ENCODE peak calls at places on chromosomes 12 and 14, in nine cellular contexts. One of them, this sample, is unnamed.

GRCh38 chr14:68790656-68791077 is 2.2 kb downstream of the ZFP36L1 start:
- DNase-seq in lower lobe of right lung: no peak
- DNase-seq in T-helper 2 cell: peak; percentile 60
- DNase-seq in activated T-cell treated with anti-CD3 and anti-CD28 coated beads, Interleukin-2, amount 50 U/mL, for 48 hours: peak; percentile 87
- DNase-seq in tibial artery: peak; percentile 64
- DNase-seq in retinal pigment epithelial cell: no peak
- DNase-seq in activated CD8-positive, alpha-beta T cell treated with anti-CD3 and anti-CD28 coated beads, Interleukin-2, amount 10 ng/mL, durations not matched to agents 7 days and 5 days: peak; percentile 68
- DNase-seq in ELR: no peak
- DNase-seq in psoas muscle: no peak
- DNase-seq in this sample: no peak

GRCh38 chr12:76303365-76303764 is 44.9 kb downstream of the BBS10 start:
- DNase-seq in lower lobe of right lung: no peak
- DNase-seq in T-helper 2 cell: no peak
- DNase-seq in activated T-cell treated with anti-CD3 and anti-CD28 coated beads, Interleukin-2, amount 50 U/mL, for 48 hours: no peak
- DNase-seq in tibial artery: no peak
- DNase-seq in retinal pigment epithelial cell: no peak
- DNase-seq in activated CD8-positive, alpha-beta T cell treated with anti-CD3 and anti-CD28 coated beads, Interleukin-2, amount 10 ng/mL, durations not matched to agents 7 days and 5 days: no peak
- DNase-seq in ELR: peak; percentile 29
- DNase-seq in psoas muscle: no peak
- DNase-seq in this sample: no peak

GRCh38 chr12:102216086-102216691 is 18.6 kb upstream of the PMCH start:
- DNase-seq in lower lobe of right lung: no peak
- DNase-seq in T-helper 2 cell: no peak
- DNase-seq in activated T-cell treated with anti-CD3 and anti-CD28 coated beads, Interleukin-2, amount 50 U/mL, for 48 hours: no peak
- DNase-seq in tibial artery: no peak
- DNase-seq in retinal pigment epithelial cell: no peak
- DNase-seq in activated CD8-positive, alpha-beta T cell treated with anti-CD3 and anti-CD28 coated beads, Interleukin-2, amount 10 ng/mL, durations not matched to agents 7 days and 5 days: no peak
- DNase-seq in ELR: peak; percentile 86
- DNase-seq in psoas muscle: no peak
- DNase-seq in this sample: no peak

GRCh38 chr12:2783936-2784600 is 10.7 kb upstream of the FKBP4 start:
- DNase-seq in lower lobe of right lung: peak; percentile 81
- DNase-seq in T-helper 2 cell: peak; percentile 24
- DNase-seq in activated T-cell treated with anti-CD3 and anti-CD28 coated beads, Interleukin-2, amount 50 U/mL, for 48 hours: peak; percentile 71
- DNase-seq in tibial artery: no peak
- DNase-seq in retinal pigment epithelial cell: no peak
- DNase-seq in activated CD8-positive, alpha-beta T cell treated with anti-CD3 and anti-CD28 coated beads, Interleukin-2, amount 10 ng/mL, durations not matched to agents 7 days and 5 days: peak; percentile 56
- DNase-seq in ELR: peak; percentile 58
- DNase-seq in psoas muscle: peak; percentile 56
- DNase-seq in this sample: peak; percentile 78

GRCh38 chr14:96805906-96806305 is 8.7 kb downstream of the VRK1 start:
- DNase-seq in lower lobe of right lung: no peak
- DNase-seq in T-helper 2 cell: no peak
- DNase-seq in activated T-cell treated with anti-CD3 and anti-CD28 coated beads, Interleukin-2, amount 50 U/mL, for 48 hours: no peak
- DNase-seq in tibial artery: no peak
- DNase-seq in retinal pigment epithelial cell: no peak
- DNase-seq in activated CD8-positive, alpha-beta T cell treated with anti-CD3 and anti-CD28 coated beads, Interleukin-2, amount 10 ng/mL, durations not matched to agents 7 days and 5 days: no peak
- DNase-seq in ELR: no peak
- DNase-seq in psoas muscle: no peak
- DNase-seq in this sample: peak; percentile 78

GRCh38 chr12:24631691-24632090 is 317.2 kb downstream of the BCAT1 start:
- DNase-seq in lower lobe of right lung: no peak
- DNase-seq in T-helper 2 cell: no peak
- DNase-seq in activated T-cell treated with anti-CD3 and anti-CD28 coated beads, Interleukin-2, amount 50 U/mL, for 48 hours: no peak
- DNase-seq in tibial artery: no peak
- DNase-seq in retinal pigment epithelial cell: no peak
- DNase-seq in activated CD8-positive, alpha-beta T cell treated with anti-CD3 and anti-CD28 coated beads, Interleukin-2, amount 10 ng/mL, durations not matched to agents 7 days and 5 days: no peak
- DNase-seq in ELR: no peak
- DNase-seq in psoas muscle: no peak
- DNase-seq in this sample: no peak

GRCh38 chr12:101045486-101046474 is 164.3 kb downstream of the SLC5A8 start:
- DNase-seq in lower lobe of right lung: no peak
- DNase-seq in T-helper 2 cell: no peak
- DNase-seq in activated T-cell treated with anti-CD3 and anti-CD28 coated beads, Interleukin-2, amount 50 U/mL, for 48 hours: no peak
- DNase-seq in tibial artery: no peak
- DNase-seq in retinal pigment epithelial cell: no peak
- DNase-seq in activated CD8-positive, alpha-beta T cell treated with anti-CD3 and anti-CD28 coated beads, Interleukin-2, amount 10 ng/mL, durations not matched to agents 7 days and 5 days: no peak
- DNase-seq in ELR: no peak
- DNase-seq in psoas muscle: no peak
- DNase-seq in this sample: no peak

GRCh38 chr14:58808828-58809227 is 171.1 kb downstream of the DACT1 start:
- DNase-seq in lower lobe of right lung: no peak
- DNase-seq in T-helper 2 cell: no peak
- DNase-seq in activated T-cell treated with anti-CD3 and anti-CD28 coated beads, Interleukin-2, amount 50 U/mL, for 48 hours: no peak
- DNase-seq in tibial artery: no peak
- DNase-seq in retinal pigment epithelial cell: peak; percentile 48
- DNase-seq in activated CD8-positive, alpha-beta T cell treated with anti-CD3 and anti-CD28 coated beads, Interleukin-2, amount 10 ng/mL, durations not matched to agents 7 days and 5 days: no peak
- DNase-seq in ELR: peak; percentile 42
- DNase-seq in psoas muscle: no peak
- DNase-seq in this sample: peak; percentile 91

GRCh38 chr14:104339829-104340228 is 201.4 kb downstream of the KIF26A start:
- DNase-seq in lower lobe of right lung: no peak
- DNase-seq in T-helper 2 cell: no peak
- DNase-seq in activated T-cell treated with anti-CD3 and anti-CD28 coated beads, Interleukin-2, amount 50 U/mL, for 48 hours: no peak
- DNase-seq in tibial artery: no peak
- DNase-seq in retinal pigment epithelial cell: no peak
- DNase-seq in activated CD8-positive, alpha-beta T cell treated with anti-CD3 and anti-CD28 coated beads, Interleukin-2, amount 10 ng/mL, durations not matched to agents 7 days and 5 days: no peak
- DNase-seq in ELR: no peak
- DNase-seq in psoas muscle: no peak
- DNase-seq in this sample: no peak

GRCh38 chr12:131923260-131923659 is 5.8 kb upstream of the PUS1 start:
- DNase-seq in lower lobe of right lung: peak; percentile 35
- DNase-seq in T-helper 2 cell: no peak
- DNase-seq in activated T-cell treated with anti-CD3 and anti-CD28 coated beads, Interleukin-2, amount 50 U/mL, for 48 hours: no peak
- DNase-seq in tibial artery: no peak
- DNase-seq in retinal pigment epithelial cell: no peak
- DNase-seq in activated CD8-positive, alpha-beta T cell treated with anti-CD3 and anti-CD28 coated beads, Interleukin-2, amount 10 ng/mL, durations not matched to agents 7 days and 5 days: no peak
- DNase-seq in ELR: no peak
- DNase-seq in psoas muscle: no peak
- DNase-seq in this sample: no peak

GRCh38 chr12:44015333-44015941 is 179.6 kb downstream of the TMEM117 start:
- DNase-seq in lower lobe of right lung: no peak
- DNase-seq in T-helper 2 cell: no peak
- DNase-seq in activated T-cell treated with anti-CD3 and anti-CD28 coated beads, Interleukin-2, amount 50 U/mL, for 48 hours: no peak
- DNase-seq in tibial artery: no peak
- DNase-seq in retinal pigment epithelial cell: peak; percentile 38
- DNase-seq in activated CD8-positive, alpha-beta T cell treated with anti-CD3 and anti-CD28 coated beads, Interleukin-2, amount 10 ng/mL, durations not matched to agents 7 days and 5 days: no peak
- DNase-seq in ELR: peak; percentile 63
- DNase-seq in psoas muscle: no peak
- DNase-seq in this sample: peak; percentile 86

GRCh38 chr12:3304436-3305135 is 186.4 kb upstream of the PRMT8 start:
- DNase-seq in lower lobe of right lung: no peak
- DNase-seq in T-helper 2 cell: no peak
- DNase-seq in activated T-cell treated with anti-CD3 and anti-CD28 coated beads, Interleukin-2, amount 50 U/mL, for 48 hours: no peak
- DNase-seq in tibial artery: no peak
- DNase-seq in retinal pigment epithelial cell: peak; percentile 77
- DNase-seq in activated CD8-positive, alpha-beta T cell treated with anti-CD3 and anti-CD28 coated beads, Interleukin-2, amount 10 ng/mL, durations not matched to agents 7 days and 5 days: no peak
- DNase-seq in ELR: peak; percentile 96
- DNase-seq in psoas muscle: no peak
- DNase-seq in this sample: peak; percentile 97